ENCODE peak calls at places on chromosomes 11 and 22, in four cellular contexts. T is heart right ventricle; Y is CD4-positive, alpha-beta T cell; H is brain microvascular endothelial cell. E is an unnamed sample.
A peak's percentile ranks its signal among the peaks of the same experiment; 100 is the strongest.

GRCh38 chr11:123945132-123945531 is 1.5 kb upstream of the OR6T1 start:
- DNase-seq in Y (no peak), H (no peak), T (no peak), E (no peak)

GRCh38 chr22:38957046-38957770 is at the start of gene APOBEC3A:
- DNase-seq in H (no peak), Y (no peak), T (no peak), E (no peak)

GRCh38 chr11:88231894-88232482 is 56.7 kb upstream of the RAB38 start:
- DNase-seq in T (no peak), H (peak; percentile 37), Y (no peak), E (peak; percentile 28)

GRCh38 chr22:41831383-41831782 is 1.5 kb upstream of the SREBF2 start:
- DNase-seq in T (no peak), H (no peak), Y (no peak), E (no peak)

GRCh38 chr11:100576044-100577021 is 110.8 kb upstream of the ARHGAP42 start:
- DNase-seq in Y (no peak), T (peak; percentile 22), H (peak; percentile 42), E (no peak)

GRCh38 chr11:118813551-118813950 is 22.6 kb upstream of the DDX6 start:
- DNase-seq in T (no peak), Y (no peak), H (no peak), E (no peak)

GRCh38 chr22:49826603-49827306 is 918 bp downstream of the BRD1 start:
- DNase-seq in Y (no peak), H (no peak), T (peak; percentile 36), E (no peak)

GRCh38 chr11:43984519-43985385 is 42.3 kb downstream of the C11orf96 start:
- DNase-seq in T (peak; percentile 25), H (no peak), Y (no peak), E (no peak)

GRCh38 chr11:60831143-60831500 is 10.8 kb upstream of the CCDC86 start:
- DNase-seq in T (peak; percentile 81), H (peak; percentile 71), Y (peak; percentile 72), E (peak; percentile 74)

GRCh38 chr22:49015993-49016908 is 811.4 kb downstream of the BRD1 start:
- DNase-seq in T (no peak), H (no peak), Y (no peak), E (no peak)

GRCh38 chr22:29041408-29041807 is 20.2 kb downstream of the C22orf31 start:
- DNase-seq in T (no peak), Y (no peak), H (peak; percentile 47), E (no peak)

GRCh38 chr11:67611165-67611564 is 4.4 kb downstream of the NDUFV1 start:
- DNase-seq in T (no peak), H (no peak), Y (no peak), E (no peak)

GRCh38 chr11:45453721-45454120 is 167.6 kb upstream of the SYT13 start:
- DNase-seq in H (no peak), T (no peak), Y (no peak), E (no peak)

GRCh38 chr11:86150826-86151187 is 81.9 kb upstream of the PICALM start:
- DNase-seq in Y (no peak), T (no peak), H (no peak), E (no peak)

GRCh38 chr11:58628446-58628845 is 6.0 kb downstream of the CNTF start:
- DNase-seq in H (peak; percentile 23), Y (no peak), T (peak; percentile 37), E (no peak)

GRCh38 chr22:25182131-25183110 is 17.2 kb upstream of the CRYBB3 start:
- DNase-seq in Y (no peak), H (no peak), T (no peak), E (no peak)

GRCh38 chr22:41557401-41558240 is 3.2 kb upstream of the CSDC2 start:
- DNase-seq in Y (no peak), H (peak; percentile 71), T (peak; percentile 70), E (peak; percentile 42)

GRCh38 chr11:79311461-79311860 is 129.4 kb downstream of the TENM4 start:
- DNase-seq in H (no peak), Y (no peak), T (no peak), E (no peak)

GRCh38 chr22:31537019-31537535 is 40.7 kb downstream of the SFI1 start:
- DNase-seq in H (no peak), Y (no peak), T (no peak), E (no peak)

GRCh38 chr11:133945087-133945974 is 11.4 kb downstream of the IGSF9B start:
- DNase-seq in Y (peak; percentile 70), T (peak; percentile 78), H (no peak), E (no peak)

GRCh38 chr11:898160-898517 is 12.5 kb downstream of the CHID1 start:
- DNase-seq in Y (no peak), T (no peak), H (no peak), E (peak; percentile 63)

GRCh38 chr11:898540-899190 is 11.9 kb downstream of the CHID1 start:
- DNase-seq in H (no peak), Y (no peak), T (no peak), E (peak; percentile 75)

GRCh38 chr11:899724-900123 is 10.9 kb downstream of the CHID1 start:
- DNase-seq in Y (no peak), T (no peak), H (no peak), E (no peak)

GRCh38 chr11:895331-896223 is 15.0 kb downstream of the CHID1 start:
- DNase-seq in H (no peak), Y (no peak), T (no peak), E (no peak)

DNA sequence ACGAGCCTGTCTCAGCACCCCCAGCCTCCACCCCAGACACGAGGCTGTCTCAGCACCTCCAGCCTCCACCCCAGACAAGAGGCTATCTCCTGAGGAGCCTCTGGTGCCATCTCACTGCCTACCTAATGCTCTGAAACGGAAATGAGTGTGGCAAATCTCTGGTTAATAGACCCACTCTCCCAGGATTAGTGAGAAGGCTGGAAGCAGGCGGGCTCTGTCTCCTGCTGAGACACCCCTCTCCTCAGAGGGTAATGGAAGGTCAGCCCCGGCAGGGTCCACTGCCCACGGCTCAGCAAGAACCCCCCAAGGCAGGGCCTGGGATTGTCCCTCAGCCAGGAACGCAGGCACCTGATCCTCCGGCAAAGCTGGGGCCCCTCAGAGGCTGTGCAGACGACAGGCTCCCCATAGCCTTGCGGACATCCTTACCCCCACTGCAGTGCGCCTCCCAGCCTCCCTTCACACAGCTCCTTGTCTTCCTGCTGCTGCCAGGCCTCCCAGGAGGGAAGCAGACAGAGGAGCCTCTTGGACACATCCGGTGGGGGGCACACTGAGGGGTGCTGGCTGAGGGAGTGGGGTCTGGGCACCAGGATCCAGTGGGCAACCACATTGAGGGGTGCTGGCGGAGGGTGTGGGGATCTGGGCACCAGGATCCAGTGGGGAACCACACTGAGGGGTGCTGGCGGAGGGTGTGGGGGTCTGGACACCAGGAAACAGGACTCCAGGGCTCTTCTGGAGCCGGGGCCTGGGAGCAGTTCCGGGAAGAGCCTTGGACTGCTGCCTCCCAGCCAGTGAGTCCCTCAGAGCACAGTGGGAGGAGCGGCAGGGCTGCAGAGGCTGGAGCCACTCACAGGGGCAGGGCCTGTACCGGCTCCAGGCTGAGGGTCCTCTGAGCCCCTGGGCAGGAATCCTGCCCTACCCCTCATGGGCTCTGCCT is 13.1 kb downstream of the CHID1 start:
- DNase-seq in Y (no peak), H (no peak), T (no peak), E (peak; percentile 82)
- H3K27ac ChIP-seq in Y (no peak overlapping the region), H (no peak overlapping the region), T (no peak overlapping the region), E (peak overlapping the region; percentile 70)

GRCh38 chr11:2666828-2667570 is 32.8 kb downstream of the KCNQ1OT1 start:
- DNase-seq in Y (no peak), T (peak; percentile 3), H (no peak), E (peak; percentile 23)

GRCh38 chr11:2664886-2665746 is 34.7 kb downstream of the KCNQ1OT1 start:
- DNase-seq in T (no peak), Y (no peak), H (no peak), E (peak; percentile 2)

GRCh38 chr11:2664331-2664730 is 35.5 kb downstream of the KCNQ1OT1 start:
- DNase-seq in H (no peak), T (no peak), Y (no peak), E (no peak)

GRCh38 chr11:2667940-2668339 is 31.9 kb downstream of the KCNQ1OT1 start:
- DNase-seq in H (no peak), T (peak; percentile 0), Y (no peak), E (peak; percentile 1)

DNA sequence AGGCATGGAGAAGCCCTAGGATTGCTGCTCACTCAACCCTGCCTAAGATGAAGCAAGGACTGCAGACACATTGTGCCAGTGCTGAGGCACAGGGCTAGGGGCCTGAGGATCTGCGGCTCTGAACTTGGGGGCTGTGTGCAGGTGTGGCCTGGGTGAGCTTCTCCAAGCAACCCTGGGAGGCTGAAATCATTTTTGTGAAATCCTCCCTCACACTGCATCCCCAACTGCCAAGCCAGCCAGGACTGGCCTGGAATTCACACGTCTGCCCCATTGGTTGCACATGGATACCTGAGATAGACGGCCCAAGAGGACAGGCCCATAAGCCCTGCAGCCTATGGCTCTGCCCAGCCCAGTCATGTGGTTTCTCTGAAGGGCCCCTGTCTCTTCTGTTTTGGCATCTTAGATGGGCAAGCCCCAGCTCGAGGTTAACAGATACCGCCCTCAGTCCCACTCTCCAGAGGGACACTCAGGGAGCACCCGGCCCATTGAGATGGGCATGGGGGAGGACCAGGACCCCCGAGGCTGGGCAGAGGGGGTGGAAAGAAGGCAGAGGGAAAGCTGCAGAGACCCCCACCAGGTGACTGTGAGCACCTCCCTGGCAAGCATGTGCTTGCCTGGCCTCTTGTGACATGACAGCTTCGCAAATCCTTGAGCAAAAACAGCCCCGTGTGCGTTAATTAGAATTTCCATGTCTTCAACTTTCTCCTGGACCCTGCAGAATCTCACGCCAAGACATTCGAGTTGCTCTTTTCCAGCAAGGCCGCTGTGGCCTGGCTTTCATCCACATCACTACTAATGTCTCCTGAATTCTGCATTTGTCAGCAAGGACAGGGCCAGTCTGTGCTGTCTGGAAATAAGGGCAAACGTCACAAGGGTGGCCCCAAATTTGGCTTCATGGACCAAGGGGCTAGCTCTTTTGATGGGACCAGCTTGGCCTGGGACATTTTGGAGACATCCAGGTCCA is 33.8 kb downstream of the KCNQ1OT1 start:
- DNase-seq in Y (no peak), H (no peak), T (no peak), E (peak; percentile 1)
- H3K27ac ChIP-seq in Y (no peak overlapping the region), H (no peak overlapping the region), T (peak overlapping the region; percentile 4), E (no peak overlapping the region)

GRCh38 chr11:19802773-19803293 is 90.2 kb downstream of the NAV2 start:
- DNase-seq in H (no peak), Y (no peak), T (no peak), E (no peak)
- H3K27ac ChIP-seq in H (no peak overlapping the region), Y (no peak overlapping the region), T (no peak overlapping the region), E (no peak overlapping the region)

GRCh38 chr11:128291043-128291442 is 296.3 kb downstream of the ETS1 start:
- DNase-seq in Y (no peak), H (no peak), T (no peak), E (no peak)
- H3K27ac ChIP-seq in Y (peak overlapping the region; percentile 95), H (no peak overlapping the region), T (peak overlapping the region; percentile 71), E (no peak overlapping the region)

E was measured in WERI-Rb-1.